ENCODE peak calls at places on chromosome 6, in five cellular contexts. F, K, J, G and M are unnamed samples.

GRCh38 chr6:35534396-35535170 is 21.9 kb upstream of the TULP1 start:
- DNase-seq in J (no peak), F (no peak), G (no peak), K (no peak), M (no peak)

GRCh38 chr6:13304580-13305255 is 23.6 kb downstream of the TBC1D7 start:
- DNase-seq in K (no peak), G (no peak), J (no peak), F (no peak), M (no peak)

GRCh38 chr6:73006161-73006560 is 219.1 kb downstream of the KHDC1L start:
- DNase-seq in G (no peak), F (no peak), J (no peak), K (no peak), M (no peak)

GRCh38 chr6:10410214-10410873 is 4.5 kb downstream of the TFAP2A start:
- DNase-seq in J (no peak), K (no peak), F (no peak), G (no peak), M (no peak)

GRCh38 chr6:74879234-74879633 is 326.6 kb downstream of the COL12A1 start:
- DNase-seq in G (no peak), K (no peak), F (no peak), J (no peak), M (no peak)

GRCh38 chr6:43283514-43283901 is 14.6 kb upstream of the SLC22A7 start:
- DNase-seq in F (no peak), K (no peak), J (no peak), G (no peak), M (no peak)

GRCh38 chr6:134892362-134892761 is 57.5 kb downstream of the ALDH8A1 start:
- DNase-seq in F (no peak), G (no peak), J (no peak), K (no peak), M (no peak)

GRCh38 chr6:28683945-28684538 is 158.4 kb downstream of the GPX5 start:
- DNase-seq in F (peak), G (peak), J (no peak), K (peak), M (no peak)

GRCh38 chr6:36340671-36341454 is 4.2 kb upstream of the BNIP5 start:
- DNase-seq in G (peak), J (peak), F (peak), K (no peak), M (peak)

GRCh38 chr6:89122625-89123024 is 4.8 kb upstream of the SRSF12 start:
- DNase-seq in K (no peak), J (no peak), F (no peak), G (no peak), M (peak)

GRCh38 chr6:54403096-54403495 is 94.9 kb downstream of the TINAG start:
- DNase-seq in K (no peak), G (no peak), F (no peak), J (no peak), M (no peak)

GRCh38 chr6:14711056-14711703 is 534.7 kb upstream of the JARID2 start:
- DNase-seq in J (no peak), K (peak), F (peak), G (peak), M (no peak)

GRCh38 chr6:83463886-83464285 is 33.0 kb upstream of the ME1 start:
- DNase-seq in G (no peak), F (no peak), K (no peak), J (no peak), M (no peak)

GRCh38 chr6:131250121-131250520 is 114.9 kb downstream of the AKAP7 start:
- DNase-seq in K (peak), F (peak), J (peak), G (peak), M (no peak)

GRCh38 chr6:106973841-106974336 is 640 bp downstream of the CD24 start:
- DNase-seq in F (peak), J (peak), K (no peak), G (no peak), M (peak)

GRCh38 chr6:167157867-167158266 is at the start of gene GPR31:
- DNase-seq in G (no peak), J (no peak), F (no peak), K (no peak), M (no peak)

GRCh38 chr6:17938885-17939284 is 48.5 kb downstream of the KIF13A start:
- DNase-seq in F (no peak), G (no peak), K (no peak), J (no peak), M (no peak)

GRCh38 chr6:36368921-36369880 is 18.3 kb downstream of the ETV7 start:
- DNase-seq in G (no peak), F (no peak), J (no peak), K (no peak), M (no peak)

GRCh38 chr6:141851063-141851462 is 281.7 kb upstream of the GJE1 start:
- DNase-seq in G (no peak), J (no peak), K (no peak), F (no peak), M (no peak)

GRCh38 chr6:87391334-87391733 is 16.4 kb upstream of the CFAP206 start:
- DNase-seq in J (no peak), F (peak), G (no peak), K (no peak), M (peak)

GRCh38 chr6:137089305-137089704 is 44.5 kb upstream of the IL20RA start:
- DNase-seq in K (no peak), G (peak), F (no peak), J (no peak), M (no peak)

GRCh38 chr6:156933201-156934053 is 156.2 kb downstream of the ARID1B start:
- DNase-seq in G (peak), J (peak), K (no peak), F (no peak), M (no peak)

GRCh38 chr6:3232017-3232838 is 4.8 kb upstream of the TUBB2B start:
- DNase-seq in J (no peak), G (no peak), F (no peak), K (no peak), M (no peak)

GRCh38 chr6:26187981-26188635 is 100.9 kb downstream of the HFE start:
- DNase-seq in K (no peak), F (no peak), G (peak), J (no peak), M (no peak)

GRCh38 chr6:9307786-9308185 is 872.4 kb upstream of the SLC35B3 start:
- DNase-seq in J (no peak), F (no peak), K (no peak), G (no peak), M (no peak)

GRCh38 chr6:126831461-126831860 is 287.0 kb upstream of the RSPO3 start:
- DNase-seq in J (no peak), F (no peak), K (no peak), G (no peak), M (no peak)

GRCh38 chr6:89508755-89509563 is 76.0 kb downstream of the ANKRD6 start:
- DNase-seq in K (no peak), F (no peak), J (no peak), G (no peak), M (no peak)

GRCh38 chr6:116577486-116577885 is 6.2 kb downstream of the RWDD1 start:
- DNase-seq in G (no peak), F (no peak), K (no peak), J (no peak), M (no peak)